ENCODE peak calls at places on chromosomes 1 and 21, in four cellular contexts. B is HT1080, D is endothelial cell, C is HCT116. F is an unnamed sample.
A peak's percentile ranks its signal among the peaks of the same experiment; 100 is the strongest.

GRCh38 chr1:160726498-160727391 is 12.3 kb upstream of the SLAMF7 start:
- DNase-seq in B (peak; percentile 76), D (peak; percentile 63), C (peak; percentile 75), F (peak; percentile 60)

GRCh38 chr1:228798548-228798947 is 63.3 kb downstream of the RHOU start:
- DNase-seq in B (no peak), D (no peak), C (no peak), F (no peak)

GRCh38 chr1:185894806-185895205 is 160.6 kb downstream of the HMCN1 start:
- DNase-seq in B (no peak), D (no peak), C (no peak), F (no peak)

GRCh38 chr1:171127481-171127880 is 36.8 kb downstream of the FMO3 start:
- DNase-seq in B (no peak), D (no peak), C (no peak), F (no peak)

GRCh38 chr1:203467550-203467921 is 8.1 kb upstream of the PRELP start:
- DNase-seq in B (no peak), D (no peak), C (no peak), F (no peak)

GRCh38 chr1:106063510-106063909 is 993.0 kb upstream of the PRMT6 start:
- DNase-seq in B (no peak), D (no peak), C (no peak), F (peak; percentile 21)

GRCh38 chr1:3022976-3023375 is 1.7 kb downstream of the ACTRT2 start:
- DNase-seq in B (no peak), D (no peak), C (no peak), F (no peak)

GRCh38 chr1:109425391-109425790 is 857 bp downstream of the PSMA5 start:
- DNase-seq in B (no peak), D (no peak), C (no peak), F (no peak)

GRCh38 chr21:42820513-42821465 is 58.5 kb downstream of the WDR4 start:
- DNase-seq in B (no peak), D (no peak), C (no peak), F (no peak)

GRCh38 chr1:5961601-5962000 is 30.6 kb downstream of the NPHP4 start:
- DNase-seq in B (no peak), D (no peak), C (no peak), F (peak; percentile 58)

GRCh38 chr1:212607206-212607923 is 1.2 kb upstream of the ATF3 start:
- DNase-seq in B (no peak), D (no peak), C (no peak), F (no peak)

GRCh38 chr1:219310181-219310728 is 136.6 kb downstream of the LYPLAL1 start:
- DNase-seq in B (no peak), D (no peak), C (peak; percentile 44), F (no peak)

GRCh38 chr1:93453911-93454310 is 6.0 kb downstream of the FNBP1L start:
- DNase-seq in B (peak; percentile 69), D (no peak), C (no peak), F (no peak)

GRCh38 chr1:94646151-94646643 is 104.6 kb upstream of the F3 start:
- DNase-seq in B (peak; percentile 91), D (no peak), C (no peak), F (no peak)

GRCh38 chr1:12067900-12068821 is 5.1 kb downstream of the TNFRSF8 start:
- DNase-seq in B (peak; percentile 79), D (no peak), C (no peak), F (no peak)

GRCh38 chr1:56249244-56249643 is 330.1 kb downstream of the PLPP3 start:
- DNase-seq in B (no peak), D (no peak), C (no peak), F (no peak)

GRCh38 chr1:16677552-16678423 is 11.0 kb upstream of the RNU1-3 start:
- DNase-seq in B (peak; percentile 85), D (peak; percentile 68), C (peak; percentile 79), F (peak; percentile 70)

GRCh38 chr1:21886486-21887215 is 50.5 kb downstream of the HSPG2 start:
- DNase-seq in B (no peak), D (no peak), C (no peak), F (no peak)

GRCh38 chr1:6922096-6922931 is 137.1 kb downstream of the CAMTA1 start:
- DNase-seq in B (no peak), D (no peak), C (no peak), F (peak; percentile 63)

GRCh38 chr1:17494114-17494729 is 45.3 kb upstream of the ARHGEF10L start:
- DNase-seq in B (peak; percentile 89), D (peak; percentile 77), C (peak; percentile 86), F (peak; percentile 66)

GRCh38 chr1:213284626-213285025 is 233.6 kb downstream of the RPS6KC1 start:
- DNase-seq in B (peak; percentile 15), D (no peak), C (no peak), F (no peak)

GRCh38 chr1:105483436-105483835 is 1573.0 kb upstream of the PRMT6 start:
- DNase-seq in B (no peak), D (no peak), C (no peak), F (no peak)

GRCh38 chr1:49416758-49417157 is 607.0 kb downstream of the AGBL4 start:
- DNase-seq in B (no peak), D (no peak), C (no peak), F (no peak)

GRCh38 chr21:15730484-15731242 is 881 bp downstream of the USP25 start:
- DNase-seq in B (peak; percentile 10), D (no peak), C (no peak), F (no peak)

GRCh38 chr1:199292873-199293272 is 654.0 kb downstream of the PTPRC start:
- DNase-seq in B (no peak), D (no peak), C (no peak), F (no peak)

GRCh38 chr1:95640746-95641145 is 406.7 kb downstream of the RWDD3 start:
- DNase-seq in B (no peak), D (no peak), C (no peak), F (peak; percentile 77)

GRCh38 chr1:38708701-38709258 is 150.8 kb downstream of the RRAGC start:
- DNase-seq in B (no peak), D (no peak), C (no peak), F (no peak)

F was measured in BE2C.